ENCODE peak calls at places on chromosomes 11 and 22, in four cellular contexts. D is mesendoderm, K is IMR-90, R is H9. U is an unnamed sample.

GRCh38 chr11:61027141-61027840 is 55.8 kb downstream of the CD6 start:
- DNase-seq in D (no peak), K (no peak), R (no peak), U (no peak)

GRCh38 chr11:48075637-48076036 is 95.3 kb downstream of the PTPRJ start:
- DNase-seq in D (no peak), K (no peak), R (no peak), U (no peak)

GRCh38 chr11:88179141-88179540 is 3.9 kb upstream of the RAB38 start:
- DNase-seq in D (no peak), K (peak; percentile 61), R (no peak), U (no peak)

GRCh38 chr11:43580735-43581369 is 99.7 kb upstream of the HSD17B12 start:
- DNase-seq in D (peak; percentile 49), K (peak; percentile 24), R (no peak), U (peak; percentile 76)

GRCh38 chr11:2415601-2416380 is 15.2 kb downstream of the TSSC4 start:
- DNase-seq in D (no peak), K (no peak), R (peak; percentile 44), U (no peak)

GRCh38 chr22:39808087-39808486 is 85.5 kb downstream of the ENTHD1 start:
- DNase-seq in D (peak; percentile 68), K (peak; percentile 6), R (peak; percentile 64), U (peak; percentile 73)

GRCh38 chr11:76203937-76204336 is 2.4 kb downstream of the WNT11 start:
- DNase-seq in D (no peak), K (no peak), R (no peak), U (no peak)

GRCh38 chr22:39543095-39543494 is 10.5 kb upstream of the RPS19BP1 start:
- DNase-seq in D (no peak), K (peak; percentile 32), R (peak; percentile 68), U (no peak)

GRCh38 chr11:83816572-83817187 is 530.5 kb upstream of the CCDC90B start:
- DNase-seq in D (no peak), K (peak; percentile 42), R (no peak), U (no peak)

GRCh38 chr22:19875531-19876313 is 21.0 kb upstream of the GNB1L start:
- DNase-seq in D (no peak), K (no peak), R (no peak), U (no peak)

GRCh38 chr11:18844753-18845367 is 53.3 kb upstream of the PTPN5 start:
- DNase-seq in D (peak; percentile 84), K (peak; percentile 33), R (peak; percentile 50), U (no peak)

GRCh38 chr22:50342651-50343540 is at the start of gene PPP6R2:
- DNase-seq in D (peak; percentile 79), K (peak; percentile 35), R (peak; percentile 78), U (peak; percentile 96)

GRCh38 chr11:68127791-68128681 is 6.8 kb upstream of the CHKA start:
- DNase-seq in D (peak; percentile 99), K (peak; percentile 40), R (peak; percentile 98), U (peak; percentile 96)

GRCh38 chr11:74726547-74727182 is 4.6 kb downstream of the CHRDL2 start:
- DNase-seq in D (peak; percentile 75), K (peak; percentile 85), R (peak; percentile 82), U (peak; percentile 80)

GRCh38 chr22:46604306-46604690 is 15.9 kb upstream of the GRAMD4 start:
- DNase-seq in D (peak; percentile 82), K (peak; percentile 12), R (no peak), U (no peak)

GRCh38 chr11:109960831-109961230 is 132.4 kb upstream of the ZC3H12C start:
- DNase-seq in D (peak; percentile 82), K (peak; percentile 79), R (no peak), U (no peak)

GRCh38 chr11:24623121-24623520 is 126.3 kb downstream of the LUZP2 start:
- DNase-seq in D (no peak), K (peak; percentile 57), R (no peak), U (no peak)

GRCh38 chr11:69480547-69481392 is 693 bp upstream of the LINC01488 start:
- DNase-seq in D (no peak), K (peak; percentile 15), R (no peak), U (no peak)

GRCh38 chr11:63491614-63492372 is 826 bp upstream of the PLAAT5 start:
- DNase-seq in D (peak; percentile 68), K (peak; percentile 46), R (no peak), U (no peak)

GRCh38 chr11:65275906-65276305 is 14.1 kb downstream of the POLA2 start:
- DNase-seq in D (no peak), K (no peak), R (no peak), U (no peak)

GRCh38 chr11:72012897-72013721 is 14.4 kb downstream of the IL18BP start:
- DNase-seq in D (peak; percentile 68), K (peak; percentile 17), R (no peak), U (no peak)

GRCh38 chr22:49617866-49618688 is 209.6 kb downstream of the BRD1 start:
- DNase-seq in D (peak; percentile 9), K (no peak), R (no peak), U (no peak)

GRCh38 chr11:72373163-72373562 is 61.2 kb downstream of the CLPB start:
- DNase-seq in D (no peak), K (no peak), R (no peak), U (no peak)

GRCh38 chr11:57357827-57358226 is 19.7 kb downstream of the P2RX3 start:
- DNase-seq in D (no peak), K (peak; percentile 54), R (no peak), U (no peak)

GRCh38 chr11:11407065-11407737 is 54.2 kb upstream of the CSNK2A3 start:
- DNase-seq in D (no peak), K (no peak), R (no peak), U (no peak)

GRCh38 chr11:6601041-6601461 is 2.4 kb downstream of the RRP8 start:
- DNase-seq in D (no peak), K (no peak), R (no peak), U (no peak)

GRCh38 chr22:43543522-43544281 is 131.9 kb downstream of the MPPED1 start:
- DNase-seq in D (no peak), K (no peak), R (peak; percentile 15), U (no peak)

GRCh38 chr11:85663080-85663729 is 1.7 kb downstream of the CREBZF start:
- DNase-seq in D (no peak), K (no peak), R (no peak), U (no peak)

GRCh38 chr22:44807232-44807631 is 54.9 kb downstream of the ARHGAP8 start:
- DNase-seq in D (no peak), K (no peak), R (peak; percentile 73), U (no peak)

GRCh38 chr11:2927851-2928604 is 1.2 kb downstream of the PHLDA2 start:
- DNase-seq in D (no peak), K (peak; percentile 28), R (no peak), U (no peak)

GRCh38 chr22:23248583-23248982 is 68.3 kb downstream of the BCR start:
- DNase-seq in D (peak; percentile 76), K (peak; percentile 63), R (peak; percentile 61), U (no peak)
- H3K56ac ChIP-seq in D (peak overlapping the region; percentile 58), K (no peak overlapping the region), R (no peak overlapping the region), U (no peak overlapping the region)

DNA sequence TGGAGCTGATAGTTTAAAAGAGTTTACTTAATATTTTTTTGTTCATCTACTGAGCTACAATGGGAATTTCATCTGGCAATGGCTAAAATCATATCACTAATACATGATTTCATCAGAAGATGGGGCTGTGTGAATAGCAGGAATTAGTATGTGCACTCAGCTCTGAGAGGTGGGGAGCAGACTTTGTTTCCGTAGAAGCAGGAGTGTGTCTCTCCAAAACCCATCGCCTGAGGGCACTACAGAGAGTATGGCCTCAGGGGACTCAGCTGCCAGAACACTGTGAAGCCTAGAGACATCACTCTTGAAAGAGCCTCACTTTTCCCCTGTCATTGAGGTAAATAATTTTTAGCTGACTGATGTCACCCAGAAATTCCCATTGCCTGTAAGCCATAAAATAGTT is 261.4 kb upstream of the ISX start:
- DNase-seq in D (peak; percentile 81), K (no peak), R (peak; percentile 46), U (no peak)
- H3K56ac ChIP-seq in D (no peak overlapping the region), K (no peak overlapping the region), R (no peak overlapping the region), U (no peak overlapping the region)

DNA sequence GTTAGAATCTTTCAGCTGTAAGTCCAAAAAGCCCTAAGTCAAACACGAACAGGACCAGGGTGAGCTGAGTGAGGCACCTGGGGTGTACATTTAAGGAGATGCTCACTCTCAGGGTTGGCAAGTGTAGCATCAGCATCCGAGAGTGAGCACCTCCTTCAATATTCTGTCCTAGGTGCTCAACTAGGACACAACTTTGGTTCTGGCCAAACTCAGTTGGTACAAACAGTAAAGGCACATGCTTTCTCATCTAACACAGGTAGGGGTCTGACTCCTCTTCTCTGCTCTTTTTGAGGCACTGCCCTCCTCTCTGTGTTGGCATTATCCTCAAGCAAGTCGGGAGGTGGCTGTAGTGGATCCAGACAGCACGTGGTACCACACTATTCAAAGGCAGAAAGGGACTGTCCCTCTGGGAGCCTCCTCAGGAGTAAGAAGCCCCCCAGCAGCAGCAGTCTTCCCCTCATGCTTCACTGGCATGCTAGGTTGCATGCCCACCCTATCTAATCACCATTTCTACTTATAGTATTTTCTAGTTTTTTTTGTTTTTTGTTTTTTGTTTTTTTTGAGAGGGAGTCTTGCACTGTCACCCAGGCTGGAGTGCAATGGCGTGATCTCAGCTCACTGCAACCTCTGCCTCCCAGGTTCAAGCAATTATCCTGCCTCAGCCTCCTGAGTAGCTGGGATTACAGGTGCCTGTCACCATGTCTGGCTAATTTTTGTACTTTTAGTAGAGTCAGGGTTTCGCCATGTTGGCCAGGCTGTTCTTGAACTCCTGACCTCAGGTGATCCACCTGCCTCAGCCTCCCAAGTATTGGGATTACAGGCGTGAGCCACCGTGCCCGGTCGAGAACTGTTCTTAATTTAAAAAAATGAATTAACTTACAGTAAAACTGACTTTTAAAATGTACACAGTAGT is 14.7 kb upstream of the MAPK1 start:
- DNase-seq in D (no peak), K (no peak), R (no peak), U (no peak)
- H3K56ac ChIP-seq in D (no peak overlapping the region), K (no peak overlapping the region), R (no peak overlapping the region), U (no peak overlapping the region)

GRCh38 chr22:36016656-36017055 is 12.0 kb downstream of the RBFOX2 start:
- DNase-seq in D (no peak), K (no peak), R (no peak), U (no peak)
- H3K56ac ChIP-seq in D (no peak overlapping the region), K (no peak overlapping the region), R (no peak overlapping the region), U (no peak overlapping the region)

GRCh38 chr11:249062-249461 is 12.3 kb downstream of the PSMD13 start:
- DNase-seq in D (no peak), K (no peak), R (no peak), U (no peak)

GRCh38 chr11:251550-251949 is 14.8 kb downstream of the PSMD13 start:
- DNase-seq in D (no peak), K (no peak), R (no peak), U (no peak)

GRCh38 chr11:250740-251299 is 14.0 kb downstream of the PSMD13 start:
- DNase-seq in D (peak; percentile 80), K (peak; percentile 42), R (peak; percentile 82), U (peak; percentile 51)

GRCh38 chr11:252666-253065 is 15.9 kb downstream of the PSMD13 start:
- DNase-seq in D (no peak), K (no peak), R (no peak), U (no peak)

DNA sequence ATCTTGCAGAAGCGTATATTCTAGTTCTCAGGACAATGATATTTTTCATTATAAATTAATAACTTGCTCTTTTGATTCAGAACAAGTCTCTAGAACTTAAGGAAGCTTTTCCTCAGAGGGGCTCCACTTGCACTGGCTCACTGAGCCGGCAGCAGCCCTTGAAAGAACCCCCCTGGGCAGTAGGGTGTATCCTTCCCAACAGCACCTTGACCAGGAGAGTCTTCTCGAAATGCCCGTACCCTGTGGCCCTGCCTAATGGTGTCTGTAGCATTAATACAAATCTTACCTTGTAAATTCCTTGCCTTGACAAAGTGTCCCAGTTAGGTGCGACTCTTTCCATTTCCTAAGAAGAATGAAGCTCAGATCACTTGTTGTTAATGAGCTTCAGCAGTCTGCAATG is 13.5 kb downstream of the PSMD13 start:
- DNase-seq in D (no peak), K (no peak), R (no peak), U (no peak)
- H3K56ac ChIP-seq in D (no peak overlapping the region), K (no peak overlapping the region), R (no peak overlapping the region), U (no peak overlapping the region)

U was measured in H1.